ENCODE peak calls at places on chromosomes 13 and 19, in four cellular contexts. O is SK-N-SH, M is HepG2, N is GM12878. Q is an unnamed sample.

GRCh38 chr13:36979361-36980040 is 19.6 kb downstream of the ALG5 start:
- DNase-seq in O (no peak), N (no peak), M (no peak), Q (no peak)

GRCh38 chr13:69264362-69265334 is 843.0 kb upstream of the ATXN8OS start:
- DNase-seq in O (no peak), M (no peak), N (no peak), Q (peak)

GRCh38 chr13:71801781-71802180 is 65.2 kb downstream of the DACH1 start:
- DNase-seq in M (no peak), O (peak), N (no peak), Q (no peak)

GRCh38 chr19:10007811-10008211 is 2.5 kb downstream of the COL5A3 start:
- DNase-seq in O (peak), M (no peak), N (no peak), Q (no peak)

GRCh38 chr13:114107686-114108081 is 24.7 kb downstream of the RASA3 start:
- DNase-seq in N (no peak), M (no peak), O (peak), Q (no peak)

GRCh38 chr13:29472317-29472961 is 123.0 kb downstream of the SLC7A1 start:
- DNase-seq in M (peak), N (no peak), O (peak), Q (peak)

GRCh38 chr13:21075303-21076264 is 14.2 kb upstream of the LATS2 start:
- DNase-seq in N (no peak), O (peak), M (no peak), Q (no peak)

GRCh38 chr13:95323930-95324662 is 22.8 kb upstream of the ABCC4 start:
- DNase-seq in M (no peak), O (peak), N (no peak), Q (no peak)

GRCh38 chr19:16496613-16496983 is 404 bp downstream of the C19orf44 start:
- DNase-seq in O (no peak), M (no peak), N (no peak), Q (peak)

GRCh38 chr19:10499550-10500246 is 3.5 kb downstream of the KEAP1 start:
- DNase-seq in N (no peak), O (no peak), M (no peak), Q (no peak)

GRCh38 chr13:31801088-31801487 is 61.8 kb downstream of the RXFP2 start:
- DNase-seq in O (no peak), M (no peak), N (no peak), Q (no peak)

GRCh38 chr13:39362652-39363390 is 240.2 kb downstream of the LHFPL6 start:
- DNase-seq in N (no peak), O (no peak), M (no peak), Q (no peak)

GRCh38 chr13:32047088-32047487 is 15.5 kb downstream of the FRY start:
- DNase-seq in N (no peak), O (no peak), M (no peak), Q (no peak)

GRCh38 chr13:73803997-73804396 is 330.2 kb downstream of the KLF12 start:
- DNase-seq in M (no peak), N (no peak), O (no peak), Q (no peak)

GRCh38 chr13:99124695-99125334 is 75.8 kb upstream of the UBAC2 start:
- DNase-seq in O (no peak), N (peak), M (no peak), Q (no peak)

GRCh38 chr13:41546372-41547252 is 89.3 kb downstream of the RGCC start:
- DNase-seq in N (no peak), O (no peak), M (peak), Q (no peak)

GRCh38 chr13:21012841-21013681 is 48.3 kb downstream of the LATS2 start:
- DNase-seq in M (no peak), N (no peak), O (no peak), Q (no peak)

GRCh38 chr13:24274452-24274971 is 34.9 kb upstream of the C1QTNF9 start:
- DNase-seq in O (no peak), N (peak), M (no peak), Q (no peak)

GRCh38 chr13:41603917-41604316 is 146.6 kb downstream of the RGCC start:
- DNase-seq in O (no peak), N (no peak), M (no peak), Q (peak)

GRCh38 chr13:30743319-30744055 is 8.1 kb downstream of the ALOX5AP start:
- DNase-seq in N (no peak), M (peak), O (no peak), Q (no peak)

GRCh38 chr13:113291997-113292862 is 4.8 kb upstream of the LAMP1 start:
- DNase-seq in N (no peak), M (no peak), O (peak), Q (peak)

GRCh38 chr19:6078068-6078467 is 32.2 kb downstream of the RFX2 start:
- DNase-seq in M (no peak), N (no peak), O (no peak), Q (no peak)

GRCh38 chr13:46655727-46656180 is 102.8 kb downstream of the LRCH1 start:
- DNase-seq in O (no peak), M (no peak), N (no peak), Q (no peak)

GRCh38 chr13:20057963-20058362 is 99.4 kb downstream of the ZMYM2 start:
- DNase-seq in O (no peak), N (no peak), M (no peak), Q (no peak)

GRCh38 chr13:40622761-40623160 is 43.7 kb downstream of the FOXO1 start:
- DNase-seq in O (no peak), M (no peak), N (no peak), Q (no peak)

DNA sequence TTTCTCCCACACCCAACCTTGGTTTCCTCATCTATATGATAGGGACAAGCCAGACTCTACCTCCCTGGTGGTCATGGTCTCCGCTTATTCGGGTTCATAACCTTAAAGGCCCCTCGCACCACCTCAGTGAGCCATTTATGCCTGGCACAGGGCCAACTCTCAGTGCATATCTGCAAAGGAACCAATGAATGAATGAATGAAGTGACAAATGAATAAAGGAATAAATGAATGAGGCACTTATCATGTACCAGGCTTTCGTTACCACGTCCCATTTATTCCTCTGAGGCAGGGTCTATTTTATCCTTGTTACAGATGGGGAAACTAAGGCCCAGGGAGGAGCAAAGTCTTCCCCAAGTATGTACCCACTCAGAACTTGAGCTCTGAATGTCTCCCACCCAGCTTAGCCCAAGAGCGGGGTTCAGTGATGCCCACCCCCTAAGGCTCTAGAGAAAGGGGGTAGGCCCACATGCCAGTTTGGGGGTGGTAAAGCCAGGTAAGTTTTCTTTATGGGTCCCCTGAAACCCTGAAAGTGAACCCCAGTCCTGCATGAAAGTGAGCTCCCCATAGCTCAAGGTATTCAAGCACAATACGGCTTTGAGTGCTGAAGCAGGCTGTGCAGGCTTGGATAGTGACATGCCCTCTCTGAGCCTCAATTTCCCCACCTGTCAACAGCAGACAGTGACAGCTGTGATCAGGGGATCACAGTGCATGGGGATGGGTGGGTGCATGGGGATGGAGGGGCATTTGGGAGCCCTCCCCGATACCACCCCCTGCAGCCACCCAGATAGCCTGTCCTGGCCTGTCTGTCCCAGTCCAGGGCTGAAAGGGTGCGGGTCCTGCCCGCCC is 490 bp upstream of the SLC5A5 start:
- DNase-seq in M (no peak), N (no peak), O (no peak), Q (no peak)
- TF ChIP-seq NFIC in M (no peak), N (no peak), O (peak), Q (peak)

GRCh38 chr19:46031781-46032596 is 8.8 kb downstream of the IGFL4 start:
- DNase-seq in O (no peak), N (no peak), M (no peak), Q (no peak)
- TF ChIP-seq NFIC in O (no peak), N (no peak), M (no peak), Q (no peak)

GRCh38 chr13:79557666-79558065 is 76.7 kb downstream of the NDFIP2 start:
- DNase-seq in O (no peak), N (no peak), M (no peak), Q (no peak)

GRCh38 chr13:79560954-79561353 is 80.0 kb downstream of the NDFIP2 start:
- DNase-seq in M (no peak), N (no peak), O (no peak), Q (no peak)

GRCh38 chr13:79566118-79566517 is 85.2 kb downstream of the NDFIP2 start:
- DNase-seq in N (no peak), O (no peak), M (no peak), Q (no peak)

GRCh38 chr13:79562557-79562956 is 81.6 kb downstream of the NDFIP2 start:
- DNase-seq in M (no peak), O (no peak), N (no peak), Q (no peak)
- TF ChIP-seq NFIC in M (no peak), O (no peak), N (no peak), Q (no peak)

DNA sequence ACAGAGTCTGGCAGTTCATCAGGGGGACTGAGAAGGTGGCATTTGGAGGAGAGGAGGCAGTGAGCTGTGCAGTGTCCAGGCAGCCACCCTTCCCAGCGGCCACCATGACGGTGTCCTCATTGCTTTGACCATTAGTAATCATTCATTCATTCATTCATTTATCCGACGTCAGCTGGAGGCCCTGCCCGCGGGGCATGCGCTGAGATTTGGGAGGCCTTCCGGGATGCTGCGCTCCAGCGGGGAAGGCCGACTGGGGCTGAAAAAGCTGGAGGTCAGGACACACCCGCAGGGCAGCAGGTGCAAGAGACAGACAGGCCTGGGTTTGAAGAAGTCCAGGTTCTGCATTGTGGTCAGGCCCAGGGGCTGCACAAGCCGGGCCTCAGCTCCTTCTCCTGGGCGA is 8.9 kb downstream of the TTYH1 start:
- DNase-seq in O (no peak), N (no peak), M (no peak), Q (peak)
- TF ChIP-seq NFIC in O (no peak), N (no peak), M (no peak), Q (no peak)

DNA sequence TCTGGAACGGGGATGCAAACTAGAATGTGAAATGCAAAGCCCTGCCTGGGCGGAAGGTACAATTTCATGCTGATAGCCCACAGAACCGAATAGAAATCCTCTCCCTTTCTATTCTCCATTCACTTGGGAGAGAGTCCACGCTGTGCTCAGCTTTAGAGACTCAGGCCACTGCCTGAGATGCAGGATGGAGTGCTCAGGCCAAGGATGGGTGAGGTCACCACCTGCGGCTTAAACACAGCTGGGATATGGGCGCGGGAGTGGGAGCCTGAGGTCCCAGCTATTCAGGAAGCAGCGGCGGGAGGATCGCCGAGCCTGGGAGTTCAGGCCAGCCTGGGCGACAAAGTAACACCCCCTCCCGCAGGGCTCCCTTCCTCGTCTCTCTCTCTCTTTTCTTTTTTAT is 446 bp upstream of the ZNF83 start:
- DNase-seq in M (no peak), N (no peak), O (peak), Q (peak)
- TF ChIP-seq NFIC in M (no peak), N (no peak), O (no peak), Q (no peak)

GRCh38 chr19:7975037-7975436 is 30.4 kb downstream of the ELAVL1 start:
- DNase-seq in M (no peak), O (no peak), N (no peak), Q (no peak)
- TF ChIP-seq NFIC in M (no peak), O (no peak), N (no peak), Q (no peak)

DNA sequence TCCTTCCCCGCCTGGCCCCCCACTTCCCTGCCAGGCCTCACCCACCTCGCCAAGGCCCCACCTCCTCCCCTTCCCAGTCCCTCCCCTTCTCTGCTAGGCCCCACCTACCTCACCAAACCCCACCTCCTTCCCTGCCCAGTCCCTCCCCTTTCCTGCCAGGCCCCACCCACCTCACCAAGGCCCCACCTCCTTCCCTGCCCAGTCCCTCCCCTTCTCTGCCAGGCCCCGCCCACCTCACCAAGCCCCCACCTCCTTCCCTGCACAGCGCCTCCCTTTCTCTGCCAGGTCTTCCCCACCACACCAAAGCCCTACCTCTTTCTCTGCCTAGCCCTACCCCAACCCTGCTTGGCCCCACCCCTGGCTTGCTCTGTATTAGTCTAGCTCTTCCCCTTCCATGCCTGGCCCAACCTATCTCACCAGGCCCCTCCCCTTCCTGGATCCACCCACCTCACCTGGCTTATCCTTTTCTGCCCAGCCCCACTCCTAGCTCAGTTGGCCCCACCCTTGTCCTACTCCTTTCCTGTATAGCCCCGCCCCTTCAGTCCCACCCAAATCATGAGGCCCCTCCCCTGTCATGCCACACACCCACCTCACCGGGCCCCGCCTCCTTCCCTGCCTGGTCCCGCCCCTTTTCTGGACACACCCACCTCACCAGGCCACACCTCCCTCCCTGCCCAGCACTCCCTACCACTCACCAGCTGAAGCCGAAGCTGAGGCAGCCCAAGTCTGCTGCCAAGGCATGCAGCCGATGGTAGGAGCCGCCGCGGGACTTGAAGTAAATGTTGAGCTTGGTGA is 16.2 kb downstream of the CERS1 start:
- DNase-seq in M (no peak), O (peak), N (no peak), Q (peak)
- TF ChIP-seq NFIC in M (no peak), O (no peak), N (no peak), Q (no peak)